ENCODE peak calls at places on chromosomes 2 and 18, in five cellular contexts. L is lower leg skin; U is WTC11; Q is HepG2; A is stimulated activated CD4-positive, alpha-beta T cell treated with anti-CD3 and anti-CD28 coated beads, Interleukin-1b, Interleukin-23, amount 100 ng/mL, for 24 hours. M is an unnamed sample.

GRCh38 chr18:47595816-47596501 is 334.5 kb downstream of the SMAD2 start:
- DNase-seq in Q (peak), A (no peak), U (peak), L (no peak), M (no peak)

GRCh38 chr2:181574321-181574720 is 82.6 kb downstream of the CERKL start:
- DNase-seq in L (no peak), A (no peak), U (no peak), Q (no peak), M (no peak)

GRCh38 chr2:231462729-231463465 is 1.4 kb downstream of the NCL start:
- DNase-seq in L (no peak), Q (no peak), U (no peak), A (no peak), M (no peak)

GRCh38 chr2:157743051-157743450 is 114.4 kb upstream of the ACVR1C start:
- DNase-seq in A (no peak), L (no peak), U (no peak), Q (no peak), M (no peak)

GRCh38 chr18:37575646-37576045 is 10.0 kb upstream of the CELF4 start:
- DNase-seq in U (no peak), Q (no peak), L (no peak), A (no peak), M (no peak)

GRCh38 chr2:30208453-30208852 is 22.9 kb upstream of the LBH start:
- DNase-seq in U (peak), L (no peak), A (no peak), Q (peak), M (no peak)

GRCh38 chr2:119482481-119483394 is 41.5 kb downstream of the SCTR start:
- DNase-seq in L (peak), A (no peak), Q (no peak), U (no peak), M (no peak)

GRCh38 chr2:52340185-52340584 is 1308.3 kb upstream of the NRXN1 start:
- DNase-seq in U (peak), Q (no peak), L (no peak), A (no peak), M (no peak)

GRCh38 chr2:229342376-229342775 is 71.3 kb upstream of the PID1 start:
- DNase-seq in A (no peak), L (no peak), Q (peak), U (peak), M (no peak)

GRCh38 chr2:238689871-238690672 is 157.8 kb upstream of the TWIST2 start:
- DNase-seq in U (no peak), Q (no peak), A (no peak), L (peak), M (no peak)

GRCh38 chr2:226979004-226979403 is 143.2 kb downstream of the RHBDD1 start:
- DNase-seq in A (no peak), Q (no peak), U (no peak), L (no peak), M (no peak)

GRCh38 chr18:25310045-25310444 is 41.9 kb downstream of the ZNF521 start:
- DNase-seq in U (no peak), A (no peak), Q (no peak), L (no peak), M (no peak)

GRCh38 chr2:158359846-158360245 is 96.7 kb downstream of the CCDC148 start:
- DNase-seq in L (no peak), A (no peak), Q (peak), U (peak), M (no peak)

GRCh38 chr2:67290451-67290991 is 106.6 kb upstream of the ETAA1 start:
- DNase-seq in U (no peak), Q (no peak), L (no peak), A (no peak), M (peak)

GRCh38 chr2:232292395-232293154 is 86.0 kb upstream of the ALPP start:
- DNase-seq in Q (peak), A (no peak), U (peak), L (peak), M (no peak)

GRCh38 chr18:48106976-48107781 is 176.7 kb upstream of the SMAD2 start:
- DNase-seq in U (no peak), Q (no peak), L (no peak), A (no peak), M (no peak)

GRCh38 chr2:205405752-205406151 is 276.5 kb upstream of the NRP2 start:
- DNase-seq in L (no peak), U (no peak), A (no peak), Q (no peak), M (peak)

GRCh38 chr2:20925265-20925889 is 102.5 kb upstream of the LDAH start:
- DNase-seq in Q (no peak), L (no peak), U (peak), A (no peak), M (no peak)

M was measured in BJ.